ENCODE peak calls at places on chromosome 13, in seven cellular contexts. M is GM12865, Z is tibial nerve, L is Calu3, I is lung, T is Caco-2, F is neural crest cell. E is an unnamed sample.
A peak's percentile ranks its signal among the peaks of the same experiment; 100 is the strongest.

GRCh38 chr13:90238433-90238832 is 1109.1 kb upstream of the MIR17HG start:
- DNase-seq in L (no peak), Z (no peak), T (no peak), I (no peak), M (no peak), F (no peak), E (no peak)

GRCh38 chr13:85806553-85807175 is 7.4 kb upstream of the SLITRK6 start:
- DNase-seq in Z (no peak), M (peak; percentile 41), L (no peak), T (no peak), F (no peak), I (no peak), E (no peak)

GRCh38 chr13:106561551-106562170 is 6.3 kb downstream of the ARGLU1 start:
- DNase-seq in M (peak; percentile 74), F (no peak), T (no peak), I (no peak), Z (no peak), L (no peak), E (no peak)

GRCh38 chr13:45728759-45729158 is 26.6 kb downstream of the CBY2 start:
- DNase-seq in L (no peak), F (no peak), M (peak; percentile 66), I (no peak), Z (no peak), T (peak; percentile 64), E (no peak)

GRCh38 chr13:25180795-25181537 is 8.9 kb upstream of the AMER2 start:
- DNase-seq in I (no peak), L (no peak), Z (no peak), M (peak; percentile 88), F (no peak), T (no peak), E (no peak)

GRCh38 chr13:110664673-110665072 is 41.2 kb downstream of the CARS2 start:
- DNase-seq in M (no peak), Z (no peak), T (no peak), F (no peak), I (no peak), L (no peak), E (no peak)

GRCh38 chr13:75788494-75788991 is 152.4 kb downstream of the LMO7 start:
- DNase-seq in Z (no peak), T (no peak), F (no peak), M (no peak), L (no peak), I (peak; percentile 51), E (no peak)

GRCh38 chr13:41588899-41589298 is 131.5 kb downstream of the RGCC start:
- DNase-seq in L (no peak), T (no peak), M (no peak), I (no peak), F (no peak), Z (no peak), E (no peak)

GRCh38 chr13:35858665-35859064 is 272.5 kb downstream of the DCLK1 start:
- DNase-seq in L (no peak), I (no peak), M (no peak), Z (no peak), T (no peak), F (no peak), E (no peak)

GRCh38 chr13:42330991-42331390 is 59.0 kb downstream of the AKAP11 start:
- DNase-seq in Z (no peak), M (no peak), I (no peak), L (no peak), T (no peak), F (no peak), E (no peak)

GRCh38 chr13:103142091-103142594 is 75.9 kb upstream of the SLC10A2 start:
- DNase-seq in M (no peak), Z (no peak), I (no peak), F (no peak), L (no peak), T (no peak), E (no peak)

GRCh38 chr13:75685239-75685697 is 49.1 kb downstream of the LMO7 start:
- DNase-seq in T (peak; percentile 69), M (no peak), I (no peak), F (no peak), Z (no peak), L (no peak), E (no peak)

GRCh38 chr13:110680852-110681251 is 25.1 kb downstream of the CARS2 start:
- DNase-seq in L (no peak), I (no peak), T (no peak), Z (no peak), F (peak; percentile 12), M (peak; percentile 40), E (no peak)

GRCh38 chr13:41311607-41312500 is 787 bp downstream of the NAA16 start:
- DNase-seq in F (peak; percentile 25), T (peak; percentile 43), L (peak; percentile 35), I (peak; percentile 38), M (peak; percentile 56), Z (peak; percentile 35), E (peak; percentile 8)

GRCh38 chr13:99217461-99218101 is 16.9 kb downstream of the UBAC2 start:
- DNase-seq in Z (no peak), F (no peak), M (no peak), L (no peak), I (no peak), T (no peak), E (no peak)

GRCh38 chr13:95150555-95150954 is 150.7 kb downstream of the ABCC4 start:
- DNase-seq in T (no peak), F (no peak), M (no peak), Z (no peak), L (no peak), I (no peak), E (no peak)

GRCh38 chr13:33958964-33959363 is 141.0 kb downstream of the RFC3 start:
- DNase-seq in T (no peak), F (no peak), Z (no peak), L (no peak), I (no peak), M (peak; percentile 2), E (no peak)

DNA sequence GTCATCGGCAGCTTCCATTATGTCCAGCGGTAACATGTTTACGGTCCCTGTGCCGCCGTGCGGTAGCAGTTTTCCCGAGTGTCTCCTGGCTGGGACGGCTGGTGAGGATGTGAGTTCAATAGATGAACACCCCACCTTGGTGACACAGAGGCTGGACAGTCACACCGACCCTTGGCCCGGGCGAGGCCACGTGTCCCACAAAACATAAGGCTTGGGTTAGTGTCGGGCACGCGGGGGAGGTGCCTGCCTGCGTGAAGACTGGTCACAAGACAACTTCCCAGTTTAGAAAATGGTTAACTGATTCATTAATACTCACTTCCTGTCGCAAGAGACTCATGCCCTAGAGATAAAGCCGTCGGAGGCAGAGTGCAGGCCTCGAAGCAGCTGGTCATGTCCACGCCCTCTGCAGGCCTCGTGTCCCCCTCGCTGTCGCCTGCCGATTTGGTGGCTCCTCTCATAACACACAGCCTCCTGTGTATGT is 17.2 kb downstream of the RASA3 start:
- DNase-seq in Z (no peak), T (peak; percentile 90), L (peak; percentile 6), I (no peak), F (no peak), M (no peak), E (no peak)
- TF ChIP-seq CTCF in Z (no peak), T (no peak), L (no peak), I (no peak), F (no peak), M (no peak), E (no peak)

GRCh38 chr13:30456290-30456689 is 9.4 kb downstream of the HMGB1 start:
- DNase-seq in F (no peak), M (peak; percentile 16), L (no peak), I (no peak), Z (no peak), T (no peak), E (no peak)

GRCh38 chr13:30454991-30455390 is 10.7 kb downstream of the HMGB1 start:
- DNase-seq in Z (no peak), L (no peak), M (no peak), T (no peak), F (no peak), I (no peak), E (no peak)

GRCh38 chr13:30457306-30457891 is 8.3 kb downstream of the HMGB1 start:
- DNase-seq in I (no peak), T (no peak), F (no peak), M (no peak), L (no peak), Z (no peak), E (no peak)

GRCh38 chr13:30450066-30450465 is 15.7 kb downstream of the HMGB1 start:
- DNase-seq in F (no peak), Z (no peak), L (no peak), T (no peak), I (no peak), M (no peak), E (no peak)

DNA sequence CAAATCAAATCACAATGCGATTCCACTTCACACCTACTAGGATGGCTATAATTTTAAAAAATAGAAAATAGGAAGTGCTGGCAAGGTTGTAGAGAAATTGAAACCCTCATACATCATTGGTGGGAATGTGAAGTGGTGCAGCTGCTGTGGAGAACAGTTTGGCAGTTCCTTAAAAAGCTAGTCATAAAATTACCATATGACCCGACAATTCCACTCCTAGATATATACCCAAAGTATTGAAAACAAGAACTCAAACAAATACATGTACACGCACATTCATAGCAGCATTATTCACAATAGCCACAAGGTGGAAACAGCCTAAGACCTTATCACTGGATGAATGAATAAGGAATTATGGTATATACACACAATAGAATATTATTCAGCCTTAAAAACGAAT is 12.0 kb downstream of the HMGB1 start:
- DNase-seq in F (no peak), I (no peak), T (no peak), L (no peak), M (peak; percentile 44), Z (no peak), E (no peak)
- TF ChIP-seq CTCF in F (peak; percentile 43), I (no peak), T (peak; percentile 9), L (no peak), M (peak; percentile 16), Z (no peak), E (no peak)

DNA sequence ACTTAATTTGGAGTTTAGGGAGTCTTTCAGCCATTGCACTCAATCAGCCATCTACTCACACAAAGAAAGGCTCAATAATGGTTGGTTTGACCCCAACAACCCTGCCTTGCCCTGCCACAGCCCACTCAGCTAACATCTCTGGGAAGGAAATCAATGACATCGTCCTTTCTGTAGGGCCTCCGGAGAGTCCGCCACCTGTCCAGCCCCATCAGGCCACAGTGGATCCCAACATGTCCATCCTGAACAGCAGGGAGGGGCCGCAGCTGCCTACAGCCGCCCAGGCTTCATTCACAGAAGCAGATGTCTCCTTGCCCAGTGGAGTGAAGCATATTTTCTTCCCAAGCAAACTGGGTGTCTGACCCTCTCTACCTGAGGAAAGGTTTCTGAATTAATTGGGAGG is 4.2 kb upstream of the CDX2 start:
- DNase-seq in I (no peak), M (no peak), L (no peak), Z (no peak), F (no peak), T (no peak), E (no peak)
- TF ChIP-seq CTCF in I (no peak), M (no peak), L (no peak), Z (no peak), F (no peak), T (no peak), E (no peak)

DNA sequence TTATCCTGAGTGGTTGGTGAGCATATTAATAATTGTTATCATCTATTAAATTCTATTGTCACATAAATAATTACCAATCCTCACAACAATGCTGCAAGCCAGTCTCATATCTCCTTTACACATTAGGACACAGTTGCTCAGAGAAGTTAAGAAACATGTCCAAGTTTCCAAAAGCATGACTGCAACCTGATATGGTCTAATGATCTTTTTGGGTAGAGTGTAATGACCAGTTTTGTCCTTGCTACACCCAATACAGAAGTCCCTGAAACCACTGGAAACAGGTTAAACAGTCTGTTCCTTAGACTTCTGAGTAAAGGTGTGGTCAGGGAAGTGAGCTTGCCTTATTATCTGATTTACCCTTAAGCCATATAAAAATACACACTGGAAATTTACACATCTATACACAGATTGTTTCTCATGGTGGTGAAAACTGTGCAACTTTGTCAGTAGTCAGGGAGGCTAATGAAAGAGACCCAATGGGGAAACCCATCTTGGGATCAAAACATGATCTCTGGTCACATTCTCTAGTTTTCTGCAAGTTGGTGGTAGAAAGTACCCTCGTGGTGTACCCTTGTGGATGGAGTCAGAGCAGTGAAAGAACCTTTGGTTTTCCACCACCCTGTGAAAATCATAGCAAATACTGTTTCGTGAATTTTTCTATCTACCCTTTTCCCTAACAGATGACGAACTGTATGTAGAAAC is 146.0 kb upstream of the KLF12 start:
- DNase-seq in L (no peak), I (no peak), M (no peak), Z (no peak), F (no peak), T (no peak), E (no peak)
- TF ChIP-seq CTCF in L (no peak), I (no peak), M (no peak), Z (no peak), F (no peak), T (no peak), E (no peak)